ENCODE peak calls at places on chromosome 18, in seven cellular contexts. F, L, I, G, U, Z and V are unnamed samples.

GRCh38 chr18:8354304-8354703 is 254.9 kb upstream of the RAB12 start:
- DNase-seq in F (no peak), L (no peak), I (no peak), G (no peak), U (no peak), Z (no peak), V (no peak)

GRCh38 chr18:73232933-73233332 is 365.1 kb upstream of the NETO1 start:
- DNase-seq in F (no peak), L (no peak), I (no peak), G (no peak), U (no peak), Z (no peak), V (no peak)

GRCh38 chr18:49813071-49813320 is 337 bp downstream of the ACAA2 start:
- DNase-seq in F (no peak), L (no peak), I (no peak), G (peak), U (no peak), Z (no peak), V (no peak)

GRCh38 chr18:10404148-10404547 is 50.3 kb upstream of the APCDD1 start:
- DNase-seq in F (no peak), L (no peak), I (no peak), G (peak), U (no peak), Z (no peak), V (no peak)

GRCh38 chr18:32529737-32530420 is 59.2 kb upstream of the GAREM1 start:
- DNase-seq in F (no peak), L (no peak), I (no peak), G (no peak), U (no peak), Z (no peak), V (no peak)

GRCh38 chr18:49019446-49020045 is 68.8 kb upstream of the SMAD7 start:
- DNase-seq in F (no peak), L (no peak), I (no peak), G (no peak), U (peak), Z (no peak), V (no peak)

GRCh38 chr18:55115606-55116005 is 156.3 kb upstream of the CCDC68 start:
- DNase-seq in F (no peak), L (no peak), I (no peak), G (no peak), U (no peak), Z (no peak), V (no peak)

GRCh38 chr18:41732371-41732770 is 222.7 kb upstream of the PIK3C3 start:
- DNase-seq in F (no peak), L (no peak), I (no peak), G (no peak), U (no peak), Z (no peak), V (no peak)

GRCh38 chr18:79789901-79790885 is 7.5 kb upstream of the KCNG2 start:
- DNase-seq in F (no peak), L (peak), I (no peak), G (no peak), U (no peak), Z (no peak), V (no peak)

GRCh38 chr18:3230401-3231334 is 10.9 kb upstream of the MYOM1 start:
- DNase-seq in F (no peak), L (no peak), I (no peak), G (no peak), U (no peak), Z (no peak), V (no peak)

GRCh38 chr18:54717673-54718435 is 110.4 kb upstream of the RAB27B start:
- DNase-seq in F (no peak), L (no peak), I (no peak), G (peak), U (peak), Z (peak), V (no peak)